ENCODE peak calls at places on chromosomes 11 and 22, in seven cellular contexts. C, S, F, B, H, M and Y are unnamed samples.
A peak's percentile ranks its signal among the peaks of the same experiment; 100 is the strongest.

GRCh38 chr11:67466367-67466766 is 2.7 kb downstream of the TMEM134 start:
- DNase-seq in C (no peak), M (no peak), S (no peak), H (no peak), F (no peak), B (no peak), Y (no peak)

GRCh38 chr11:44611687-44612437 is 46.4 kb downstream of the CD82 start:
- DNase-seq in F (peak; percentile 31), B (no peak), H (no peak), S (no peak), C (no peak), M (no peak), Y (peak; percentile 42)

GRCh38 chr11:10139656-10140055 is 154.4 kb downstream of the SBF2 start:
- DNase-seq in S (no peak), M (no peak), B (no peak), F (no peak), H (no peak), C (peak; percentile 12), Y (no peak)

GRCh38 chr11:120233207-120233803 is 6.6 kb upstream of the POU2F3 start:
- DNase-seq in S (no peak), M (no peak), C (no peak), H (no peak), B (no peak), F (no peak), Y (no peak)

GRCh38 chr11:73797457-73797856 is 9.8 kb downstream of the MRPL48 start:
- DNase-seq in M (peak; percentile 65), B (no peak), S (no peak), H (no peak), C (no peak), F (no peak), Y (no peak)

GRCh38 chr11:94871491-94872185 is 101.7 kb downstream of the CWC15 start:
- DNase-seq in C (no peak), B (no peak), S (no peak), M (no peak), H (no peak), F (no peak), Y (no peak)

GRCh38 chr11:820655-821512 is 2.2 kb downstream of the PNPLA2 start:
- DNase-seq in M (peak; percentile 88), F (no peak), S (peak; percentile 54), B (no peak), C (peak; percentile 79), H (peak; percentile 80), Y (no peak)

GRCh38 chr11:116829525-116830183 is at the start of gene APOC3:
- DNase-seq in S (no peak), M (no peak), C (no peak), B (no peak), F (no peak), H (no peak), Y (no peak)

GRCh38 chr22:27990879-27991278 is 71.8 kb upstream of the PITPNB start:
- DNase-seq in M (peak; percentile 51), S (peak; percentile 37), C (peak; percentile 16), F (no peak), B (no peak), H (peak; percentile 27), Y (no peak)

GRCh38 chr11:67558084-67558772 is 25.4 kb upstream of the GSTP1 start:
- DNase-seq in C (no peak), M (no peak), S (no peak), B (no peak), H (peak; percentile 80), F (no peak), Y (no peak)

GRCh38 chr11:2328040-2328439 is 26.2 kb downstream of the TSPAN32 start:
- DNase-seq in H (no peak), M (no peak), S (no peak), B (no peak), C (no peak), F (no peak), Y (no peak)

GRCh38 chr11:29306527-29306926 is 710.3 kb downstream of the KCNA4 start:
- DNase-seq in S (no peak), C (no peak), B (no peak), M (no peak), F (no peak), H (no peak), Y (no peak)

GRCh38 chr22:46983046-46983445 is 220.6 kb downstream of the TBC1D22A start:
- DNase-seq in C (no peak), H (no peak), S (no peak), M (no peak), B (no peak), F (no peak), Y (no peak)

GRCh38 chr22:16953206-16954059 is 54.6 kb downstream of the GAB4 start:
- DNase-seq in B (no peak), S (no peak), M (no peak), C (no peak), F (no peak), H (no peak), Y (no peak)

GRCh38 chr11:57761301-57762234 is at the start of gene CTNND1:
- DNase-seq in B (no peak), C (peak; percentile 98), F (no peak), S (peak; percentile 84), M (peak; percentile 92), H (peak; percentile 92), Y (no peak)

GRCh38 chr11:126370016-126370415 is 14.5 kb downstream of the ST3GAL4 start:
- DNase-seq in B (no peak), S (peak; percentile 9), F (no peak), H (no peak), M (no peak), C (no peak), Y (no peak)

GRCh38 chr11:59545179-59546020 is 34.1 kb downstream of the OR4D9 start:
- DNase-seq in H (no peak), F (no peak), C (peak; percentile 94), S (peak; percentile 80), M (no peak), B (no peak), Y (no peak)

GRCh38 chr11:33668951-33669596 is 31.6 kb downstream of the C11orf91 start:
- DNase-seq in H (no peak), B (no peak), M (no peak), C (no peak), S (no peak), F (no peak), Y (no peak)

GRCh38 chr11:33670250-33671011 is 30.2 kb downstream of the C11orf91 start:
- DNase-seq in M (no peak), F (no peak), B (no peak), C (no peak), H (no peak), S (no peak), Y (no peak)

GRCh38 chr11:33669598-33670249 is 30.9 kb downstream of the C11orf91 start:
- DNase-seq in C (no peak), H (no peak), B (no peak), S (no peak), F (no peak), M (no peak), Y (no peak)

GRCh38 chr11:33667819-33668467 is 32.7 kb downstream of the C11orf91 start:
- DNase-seq in C (no peak), M (no peak), B (no peak), F (no peak), H (no peak), S (no peak), Y (no peak)

DNA sequence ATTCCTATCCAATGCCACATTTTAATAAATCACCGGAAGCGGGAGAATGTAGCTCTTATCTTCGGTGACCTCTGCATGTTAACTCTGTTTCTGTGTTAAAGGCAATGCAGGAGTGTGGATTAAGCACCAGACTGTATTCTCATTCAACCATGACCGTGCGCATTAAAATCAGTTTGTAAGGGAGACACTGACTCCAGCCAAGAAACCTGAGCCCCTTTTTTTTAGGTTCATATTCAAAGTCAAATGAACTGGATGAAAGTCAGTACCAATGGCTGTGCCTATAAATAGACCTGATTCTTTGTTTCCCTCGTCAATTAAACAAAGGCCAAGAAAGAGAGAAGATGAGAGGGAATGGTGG is 32.2 kb downstream of the C11orf91 start:
- DNase-seq in F (no peak), S (no peak), B (no peak), C (no peak), H (no peak), M (no peak), Y (no peak)
- H3K4me3 ChIP-seq in F (no peak overlapping the region), S (no peak overlapping the region), B (no peak overlapping the region), C (no peak overlapping the region), H (no peak overlapping the region), M (no peak overlapping the region), Y (no peak overlapping the region)

GRCh38 chr22:24595228-24595627 is 2.4 kb upstream of the LRRC75B start:
- DNase-seq in B (no peak), F (no peak), M (no peak), C (no peak), S (no peak), H (no peak), Y (no peak)
- H3K9me3 ChIP-seq in B (no peaks in the 10 kb centered on the region), F (no peaks in the 10 kb centered on the region), M (no peaks in the 10 kb centered on the region), C (no peaks in the 10 kb centered on the region), S (no peaks in the 10 kb centered on the region), H (no peaks in the 10 kb centered on the region), Y (no peaks in the 10 kb centered on the region)

GRCh38 chr11:34975482-34975881 is 59.1 kb downstream of the PDHX start:
- DNase-seq in B (no peak), H (no peak), F (no peak), M (no peak), C (peak; percentile 14), S (no peak), Y (no peak)

GRCh38 chr11:34976496-34976895 is 60.1 kb downstream of the PDHX start:
- DNase-seq in H (no peak), C (no peak), M (no peak), B (no peak), F (no peak), S (no peak), Y (no peak)

GRCh38 chr11:34972892-34973291 is 56.5 kb downstream of the PDHX start:
- DNase-seq in C (no peak), S (no peak), F (no peak), M (no peak), H (no peak), B (no peak), Y (no peak)

GRCh38 chr11:34978236-34979191 is 62.1 kb downstream of the PDHX start:
- DNase-seq in S (no peak), B (no peak), M (no peak), C (no peak), F (no peak), H (no peak), Y (no peak)

GRCh38 chr11:34977039-34977906 is 60.9 kb downstream of the PDHX start:
- DNase-seq in F (no peak), S (no peak), C (peak; percentile 12), H (no peak), B (no peak), M (no peak), Y (no peak)
- H3K27ac ChIP-seq in F (no peak overlapping the region), S (no peak overlapping the region), C (peak overlapping the region; percentile 86), H (no peak overlapping the region), B (no peak overlapping the region), M (no peak overlapping the region), Y (no peak overlapping the region)

DNA sequence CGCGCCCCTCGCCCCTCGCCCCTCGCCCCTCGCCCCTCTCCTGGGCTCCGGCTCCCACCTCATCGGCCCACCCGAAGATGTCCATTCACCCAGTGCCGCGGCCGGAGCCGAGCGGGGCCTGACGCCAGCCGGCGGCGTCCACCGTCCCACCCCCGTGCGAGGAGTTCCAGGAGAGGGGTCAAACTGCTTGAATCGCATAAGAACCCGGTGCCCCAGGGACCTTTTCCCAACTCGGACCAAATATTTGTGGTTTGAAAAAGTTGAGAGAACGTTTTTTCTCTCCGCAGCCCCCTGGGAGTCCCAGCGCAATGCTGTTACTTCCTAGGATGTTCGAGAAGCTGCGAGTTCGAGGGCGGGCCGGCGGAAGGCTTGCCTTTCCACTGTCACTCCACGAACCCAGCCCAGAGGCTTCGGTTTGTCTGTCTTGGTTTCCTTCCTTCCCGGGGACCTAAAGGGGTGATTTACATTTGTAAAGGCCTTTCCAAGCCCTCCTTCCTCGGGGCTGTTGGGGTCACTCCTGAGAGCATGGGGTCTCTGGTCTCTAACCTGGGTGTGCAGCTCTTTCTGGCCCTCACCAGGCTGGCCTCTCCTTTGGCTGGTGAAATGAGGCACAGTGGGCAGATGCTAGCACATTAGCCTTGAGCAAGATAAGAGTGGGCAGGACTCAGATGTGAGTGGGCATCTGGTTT is 38.0 kb downstream of the ETS1 start:
- DNase-seq in S (peak; percentile 75), F (no peak), B (no peak), M (peak; percentile 22), C (no peak), H (no peak), Y (no peak)
- H3K4me3 ChIP-seq in S (peak overlapping the region; percentile 41), F (no peak overlapping the region), B (peak overlapping the region; percentile 64), M (peak overlapping the region; percentile 61), C (no peak overlapping the region), H (peak overlapping the region; percentile 22), Y (no peak overlapping the region)